ENCODE peak calls at places on chromosomes 4 and X, in seven cellular contexts. C, Y, S, F, H, I and B are unnamed samples.

GRCh38 chr4:124483043-124483906 is 229.3 kb downstream of the ANKRD50 start:
- DNase-seq in C (no peak), Y (no peak), S (no peak), F (no peak), H (no peak), I (no peak), B (no peak)

GRCh38 chr4:57426779-57427395 is 316.7 kb upstream of the IGFBP7 start:
- DNase-seq in C (no peak), Y (peak; percentile 71), S (no peak), F (peak; percentile 35), H (peak; percentile 61), I (no peak), B (peak; percentile 66)

GRCh38 chrX:72470111-72470510 is 102.5 kb downstream of the HDAC8 start:
- DNase-seq in C (no peak), Y (no peak), S (no peak), F (no peak), H (no peak), I (no peak), B (no peak)

GRCh38 chr4:175656615-175657014 is 155.4 kb downstream of the GPM6A start:
- DNase-seq in C (no peak), Y (no peak), S (no peak), F (no peak), H (no peak), I (no peak), B (no peak)

GRCh38 chrX:143580266-143580665 is 55.6 kb downstream of the SLITRK4 start:
- DNase-seq in C (no peak), Y (no peak), S (no peak), F (no peak), H (no peak), I (no peak), B (no peak)

GRCh38 chr4:42906906-42907774 is 14.6 kb downstream of the GRXCR1 start:
- DNase-seq in C (no peak), Y (no peak), S (no peak), F (no peak), H (peak; percentile 61), I (no peak), B (peak; percentile 25)

GRCh38 chr4:84938316-84938715 is 28.2 kb downstream of the WDFY3 start:
- DNase-seq in C (no peak), Y (no peak), S (no peak), F (peak; percentile 15), H (no peak), I (no peak), B (no peak)

GRCh38 chr4:134867027-134867426 is 665.4 kb upstream of the PABPC4L start:
- DNase-seq in C (no peak), Y (no peak), S (no peak), F (no peak), H (no peak), I (no peak), B (no peak)

GRCh38 chr4:113474017-113474416 is 287.5 kb downstream of the CAMK2D start:
- DNase-seq in C (no peak), Y (no peak), S (no peak), F (no peak), H (no peak), I (no peak), B (no peak)

GRCh38 chr4:100240008-100240407 is 49.7 kb upstream of the DDIT4L start:
- DNase-seq in C (no peak), Y (no peak), S (no peak), F (no peak), H (no peak), I (no peak), B (no peak)

GRCh38 chr4:140152015-140152703 is 1.8 kb downstream of the MAML3 start:
- DNase-seq in C (peak; percentile 77), Y (no peak), S (no peak), F (no peak), H (peak; percentile 79), I (peak; percentile 86), B (peak; percentile 83)

GRCh38 chr4:184810720-184811119 is 15.0 kb downstream of the ACSL1 start:
- DNase-seq in C (no peak), Y (no peak), S (no peak), F (no peak), H (no peak), I (no peak), B (no peak)

GRCh38 chr4:46818604-46819003 is 90.4 kb downstream of the COX7B2 start:
- DNase-seq in C (no peak), Y (no peak), S (no peak), F (no peak), H (no peak), I (no peak), B (no peak)

GRCh38 chrX:48090123-48090522 is 18.7 kb upstream of the ZNF630 start:
- DNase-seq in C (no peak), Y (peak; percentile 9), S (no peak), F (no peak), H (no peak), I (no peak), B (no peak)

GRCh38 chr4:2860391-2861348 is 17.0 kb downstream of the ADD1 start:
- DNase-seq in C (no peak), Y (no peak), S (no peak), F (peak; percentile 95), H (no peak), I (no peak), B (no peak)

GRCh38 chr4:108650212-108651067 is at the start of gene OSTC:
- DNase-seq in C (peak; percentile 92), Y (peak; percentile 93), S (peak; percentile 63), F (peak; percentile 94), H (peak; percentile 96), I (peak; percentile 98), B (peak; percentile 97)

GRCh38 chrX:16853537-16853936 is 16.6 kb downstream of the RBBP7 start:
- DNase-seq in C (no peak), Y (no peak), S (no peak), F (no peak), H (no peak), I (no peak), B (no peak)

GRCh38 chr4:1413687-1414479 is 7.6 kb upstream of the NKX1-1 start:
- DNase-seq in C (no peak), Y (no peak), S (no peak), F (no peak), H (peak; percentile 8), I (peak; percentile 9), B (no peak)

GRCh38 chrX:132488819-132489255 is at the start of gene MBNL3:
- DNase-seq in C (peak; percentile 55), Y (peak; percentile 20), S (no peak), F (peak; percentile 33), H (peak; percentile 59), I (peak; percentile 64), B (peak; percentile 68)

GRCh38 chr4:721261-722171 is 15.9 kb downstream of the PCGF3 start:
- DNase-seq in C (no peak), Y (no peak), S (no peak), F (no peak), H (no peak), I (no peak), B (peak; percentile 36)

GRCh38 chrX:117301086-117301485 is 815.5 kb downstream of the KLHL13 start:
- DNase-seq in C (no peak), Y (no peak), S (no peak), F (no peak), H (no peak), I (no peak), B (no peak)

GRCh38 chrX:18793601-18794089 is 86.2 kb downstream of the PPEF1 start:
- DNase-seq in C (no peak), Y (peak; percentile 75), S (no peak), F (peak; percentile 1), H (no peak), I (no peak), B (no peak)

GRCh38 chr4:42371306-42372063 is 25.8 kb upstream of the SHISA3 start:
- DNase-seq in C (no peak), Y (peak; percentile 53), S (no peak), F (peak; percentile 19), H (no peak), I (no peak), B (no peak)

GRCh38 chr4:27008693-27009092 is 148.1 kb downstream of the STIM2 start:
- DNase-seq in C (no peak), Y (no peak), S (no peak), F (no peak), H (no peak), I (no peak), B (no peak)
- H3K27ac ChIP-seq in C (no peak overlapping the region), Y (no peak overlapping the region), S (no peak overlapping the region), F (no peak overlapping the region), H (no peak overlapping the region), I (no peak overlapping the region), B (peak overlapping the region; percentile 23)

GRCh38 chr4:182916483-182917181 is 554 bp downstream of the DCTD start:
- DNase-seq in C (peak; percentile 66), Y (peak; percentile 47), S (no peak), F (no peak), H (peak; percentile 65), I (peak; percentile 84), B (peak; percentile 72)
- TF ChIP-seq POLR2A in C (no peak), Y (no peak), S (peak; percentile 58), F (no peak), H (no peak), I (no peak), B (peak; percentile 9)

DNA sequence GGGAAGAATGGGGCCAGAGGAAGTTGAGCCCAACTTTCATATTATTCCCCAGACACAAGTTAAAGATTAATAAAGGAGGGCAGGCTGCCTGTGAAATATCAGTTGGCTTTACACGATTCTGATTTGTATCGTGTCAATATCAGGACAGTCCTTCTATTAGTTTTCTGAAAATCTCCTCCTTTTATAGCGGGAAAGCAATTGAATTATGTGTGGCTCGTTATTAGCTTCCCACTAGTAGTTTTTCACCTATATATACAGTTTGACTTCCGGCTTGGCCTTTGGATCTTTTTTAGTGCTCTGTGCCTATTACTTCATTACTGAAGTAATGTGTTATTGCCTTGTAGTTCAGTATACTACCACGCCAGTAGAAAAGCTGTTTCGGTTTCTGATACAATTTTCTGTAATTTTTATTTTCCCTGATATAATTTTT is 1.8 kb downstream of the PDLIM5 start:
- DNase-seq in C (no peak), Y (no peak), S (no peak), F (peak; percentile 58), H (no peak), I (no peak), B (no peak)
- H3K27ac ChIP-seq in C (peak overlapping the region; percentile 94), Y (peak overlapping the region; percentile 96), S (peak overlapping the region; percentile 59), F (peak overlapping the region; percentile 91), H (no peak overlapping the region), I (peak overlapping the region; percentile 97), B (peak overlapping the region; percentile 97)

GRCh38 chr4:78904143-78904542 is 35.1 kb downstream of the PAQR3 start:
- DNase-seq in C (no peak), Y (no peak), S (no peak), F (no peak), H (no peak), I (no peak), B (no peak)

GRCh38 chr4:78902313-78902712 is 36.9 kb downstream of the PAQR3 start:
- DNase-seq in C (no peak), Y (no peak), S (no peak), F (peak; percentile 6), H (no peak), I (no peak), B (no peak)

GRCh38 chr4:78901882-78902281 is 37.4 kb downstream of the PAQR3 start:
- DNase-seq in C (no peak), Y (no peak), S (no peak), F (no peak), H (no peak), I (no peak), B (no peak)

DNA sequence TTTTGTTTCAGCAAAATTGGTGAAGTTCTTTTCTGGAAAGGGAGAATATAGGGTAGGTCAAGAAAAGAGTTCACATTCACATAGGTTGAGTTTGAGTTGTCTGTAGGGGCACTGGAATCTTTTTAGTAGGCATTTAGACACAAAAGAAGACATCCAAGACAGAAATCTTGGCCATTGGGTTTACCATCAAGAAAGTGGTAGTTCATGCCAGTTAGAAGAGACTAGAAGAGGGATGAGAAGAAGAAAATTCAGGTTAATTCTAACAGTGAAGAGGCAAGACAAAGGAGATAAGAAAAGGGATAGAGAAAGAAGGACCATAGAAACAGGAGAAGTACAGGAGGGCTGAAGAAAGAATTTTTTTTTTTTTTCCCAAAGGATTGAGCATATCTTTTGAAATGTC is 39.9 kb downstream of the PAQR3 start:
- DNase-seq in C (no peak), Y (no peak), S (no peak), F (no peak), H (no peak), I (no peak), B (no peak)
- TF ChIP-seq POLR2A in C (no peak), Y (no peak), S (no peak), F (no peak), H (no peak), I (no peak), B (no peak)